ENCODE peak calls at places on chromosomes 12 and 14, in nine cellular contexts. I is SK-MEL-5, M is dermis microvascular lymphatic vessel endothelial cell, E is NCI-H345, N is HTR-8/SVneo, G is islet precursor cell, D is progenitor cell of endocrine pancreas, L is HFF-Myc, A is nucleus accumbens. K is an unnamed sample.

GRCh38 chr14:95328876-95329503 is 9.3 kb upstream of the CLMN start:
- DNase-seq in I (no peak), L (no peak), M (no peak), N (no peak), G (no peak), E (no peak), D (no peak), A (no peak), K (no peak)

GRCh38 chr12:8577879-8578278 is 34.8 kb downstream of the AICDA start:
- DNase-seq in N (no peak), L (no peak), A (no peak), G (no peak), D (no peak), I (no peak), E (no peak), M (no peak), K (no peak)

GRCh38 chr12:108312885-108313203 is 26.3 kb downstream of the CMKLR1 start:
- DNase-seq in E (no peak), L (no peak), M (no peak), G (peak), A (no peak), I (no peak), N (peak), D (no peak), K (no peak)

GRCh38 chr14:54864526-54864925 is 38.1 kb downstream of the GCH1 start:
- DNase-seq in M (no peak), E (no peak), L (no peak), N (no peak), I (no peak), D (no peak), A (no peak), G (no peak), K (no peak)

GRCh38 chr12:39240144-39240486 is 202.8 kb downstream of the KIF21A start:
- DNase-seq in I (no peak), A (no peak), G (no peak), E (no peak), N (no peak), D (no peak), M (no peak), L (no peak), K (no peak)

GRCh38 chr14:20644520-20644919 is 3.0 kb upstream of the OR6S1 start:
- DNase-seq in D (no peak), I (no peak), E (no peak), N (no peak), M (no peak), L (no peak), G (peak), A (no peak), K (no peak)

GRCh38 chr12:63036974-63037335 is 102.0 kb upstream of the PPM1H start:
- DNase-seq in N (no peak), A (no peak), E (no peak), G (no peak), I (no peak), L (no peak), M (no peak), D (no peak), K (no peak)

GRCh38 chr12:90672081-90672480 is 282.9 kb downstream of the CCER1 start:
- DNase-seq in E (no peak), I (no peak), D (no peak), A (no peak), M (no peak), G (no peak), L (no peak), N (no peak), K (no peak)

GRCh38 chr12:25377475-25378179 is 126.9 kb upstream of the KRAS start:
- DNase-seq in L (peak), N (no peak), I (no peak), D (no peak), M (no peak), E (no peak), A (no peak), G (no peak), K (no peak)

GRCh38 chr14:51860164-51860835 is at the start of gene GNG2:
- DNase-seq in E (peak), L (no peak), D (peak), N (peak), M (peak), G (peak), A (no peak), I (peak), K (peak)

GRCh38 chr12:93127107-93127560 is 198.0 kb upstream of the EEA1 start:
- DNase-seq in D (no peak), G (no peak), L (no peak), A (no peak), E (no peak), M (no peak), I (no peak), N (no peak), K (no peak)

GRCh38 chr12:109286252-109286651 is 22.8 kb downstream of the FOXN4 start:
- DNase-seq in E (no peak), L (no peak), I (no peak), M (no peak), A (no peak), G (no peak), D (no peak), N (no peak), K (no peak)

GRCh38 chr14:37638599-37638998 is 43.2 kb downstream of the TTC6 start:
- DNase-seq in I (no peak), E (no peak), G (no peak), D (no peak), M (no peak), N (no peak), L (no peak), A (no peak), K (no peak)

GRCh38 chr14:99791476-99792283 is 1.5 kb upstream of the EML1 start:
- DNase-seq in E (no peak), A (no peak), N (no peak), D (no peak), G (no peak), M (no peak), I (no peak), L (no peak), K (no peak)

GRCh38 chr12:31488737-31489338 is 102.1 kb downstream of the DENND5B start:
- DNase-seq in G (no peak), E (no peak), D (no peak), M (no peak), I (no peak), N (no peak), L (no peak), A (no peak), K (no peak)

GRCh38 chr12:131267576-131267975 is 313.9 kb downstream of the ADGRD1 start:
- DNase-seq in I (no peak), E (no peak), M (no peak), L (no peak), A (no peak), G (no peak), D (no peak), N (no peak), K (no peak)

GRCh38 chr12:124744659-124745467 is 118.8 kb downstream of the SCARB1 start:
- DNase-seq in E (no peak), N (no peak), A (no peak), D (no peak), I (peak), G (no peak), L (no peak), M (no peak), K (peak)

GRCh38 chr12:125172231-125172850 is 107.1 kb downstream of the AACS start:
- DNase-seq in L (no peak), I (no peak), G (no peak), A (no peak), D (no peak), N (no peak), M (no peak), E (no peak), K (no peak)

GRCh38 chr14:104895786-104896642 is 28.7 kb upstream of the PLD4 start:
- DNase-seq in G (peak), M (no peak), L (no peak), D (no peak), E (peak), N (no peak), A (no peak), I (peak), K (peak)

GRCh38 chr12:96879301-96879700 is 27.8 kb upstream of the NEDD1 start:
- DNase-seq in N (no peak), L (no peak), G (no peak), I (no peak), M (no peak), D (no peak), A (no peak), E (no peak), K (no peak)

GRCh38 chr14:28088125-28088524 is 678.5 kb upstream of the FOXG1 start:
- DNase-seq in E (no peak), I (no peak), M (no peak), G (no peak), A (no peak), D (no peak), L (no peak), N (no peak), K (no peak)

GRCh38 chr12:65958456-65958855 is 134.2 kb downstream of the HMGA2 start:
- DNase-seq in L (no peak), A (no peak), E (no peak), M (no peak), D (no peak), G (peak), I (no peak), N (no peak), K (no peak)

GRCh38 chr12:47995976-47996375 is 8.3 kb downstream of the COL2A1 start:
- DNase-seq in M (no peak), N (no peak), G (no peak), I (no peak), A (no peak), D (no peak), L (no peak), E (no peak), K (no peak)

GRCh38 chr14:32109676-32110075 is 32.6 kb downstream of the ARHGAP5 start:
- DNase-seq in I (no peak), N (no peak), M (no peak), L (peak), E (no peak), D (no peak), G (no peak), A (no peak), K (no peak)

GRCh38 chr14:76514599-76514998 is 138.7 kb downstream of the ESRRB start:
- DNase-seq in G (no peak), M (peak), A (no peak), N (peak), I (peak), L (no peak), E (peak), D (no peak), K (peak)

GRCh38 chr12:92854344-92854743 is 74.8 kb downstream of the EEA1 start:
- DNase-seq in I (no peak), E (no peak), N (no peak), A (no peak), M (no peak), D (no peak), G (no peak), L (no peak), K (no peak)

GRCh38 chr12:121799175-121799841 is 4.5 kb upstream of the SETD1B start:
- DNase-seq in L (no peak), M (no peak), I (peak), D (no peak), N (peak), G (peak), E (peak), A (no peak), K (peak)

GRCh38 chr14:56490379-56490778 is 89.2 kb upstream of the TMEM260 start:
- DNase-seq in E (peak), N (peak), D (no peak), M (peak), G (no peak), I (peak), A (no peak), L (no peak), K (peak)

GRCh38 chr12:100141998-100142850 is 450 bp downstream of the BLTP3B start:
- DNase-seq in G (peak), L (no peak), A (no peak), I (peak), D (peak), N (no peak), E (peak), M (no peak), K (no peak)

GRCh38 chr12:496736-497135 is 37.0 kb downstream of the B4GALNT3 start:
- DNase-seq in N (no peak), G (peak), M (no peak), A (no peak), E (no peak), I (no peak), L (no peak), D (no peak), K (no peak)

GRCh38 chr12:123397400-123397799 is 13.5 kb downstream of the KMT5A start:
- DNase-seq in I (no peak), G (no peak), N (no peak), L (no peak), M (no peak), A (no peak), D (no peak), E (no peak), K (no peak)

GRCh38 chr12:51156366-51156765 is 16.6 kb downstream of the TFCP2 start:
- DNase-seq in A (no peak), M (no peak), D (no peak), L (no peak), I (no peak), G (no peak), N (no peak), E (no peak), K (no peak)

GRCh38 chr12:123897221-123897620 is 75.4 kb downstream of the CCDC92 start:
- DNase-seq in G (no peak), A (no peak), E (no peak), N (no peak), M (no peak), D (no peak), L (peak), I (no peak), K (no peak)

GRCh38 chr14:104794641-104795467 is 694 bp downstream of the AKT1 start:
- DNase-seq in L (no peak), G (peak), D (no peak), A (no peak), N (peak), I (no peak), E (no peak), M (no peak), K (no peak)

GRCh38 chr14:105472496-105472991 is 2.1 kb upstream of the CRIP2 start:
- DNase-seq in I (no peak), A (no peak), N (no peak), M (no peak), E (no peak), L (no peak), G (no peak), D (no peak), K (no peak)

GRCh38 chr14:75247286-75247922 is 31.2 kb upstream of the FOS start:
- DNase-seq in D (no peak), M (no peak), I (no peak), L (no peak), G (no peak), A (no peak), E (no peak), N (no peak), K (no peak)

GRCh38 chr12:108729612-108730336 is 1.5 kb downstream of the CORO1C start:
- DNase-seq in A (no peak), D (no peak), E (peak), L (no peak), N (no peak), M (no peak), G (no peak), I (peak), K (no peak)